ENCODE peak calls at places on chromosome 11, in seven cellular contexts. H is NCI-H146; Y is HuH-7; Z is HT1080; T is H9; S is GM18507; X is stimulated activated naive CD4-positive, alpha-beta T cell treated with Interleukin-2 at 50 U/mL for 16 hours. O is an unnamed sample.

GRCh38 chr11:104892723-104893511 is 5.3 kb downstream of the CASP12 start:
- DNase-seq in X (no peak), T (no peak), H (no peak), S (no peak), Z (peak; percentile 14), Y (no peak), O (no peak)

GRCh38 chr11:30775123-30775522 is 189.0 kb upstream of the MPPED2 start:
- DNase-seq in H (no peak), T (no peak), X (no peak), Z (no peak), S (no peak), Y (no peak), O (no peak)

GRCh38 chr11:45919806-45920530 is 2.3 kb upstream of the PEX16 start:
- DNase-seq in S (no peak), Y (no peak), Z (no peak), H (no peak), T (no peak), X (no peak), O (no peak)

GRCh38 chr11:109096266-109096665 is 325.7 kb upstream of the C11orf87 start:
- DNase-seq in X (no peak), T (no peak), H (no peak), Y (no peak), Z (no peak), S (no peak), O (no peak)

GRCh38 chr11:62889484-62890437 is 9.1 kb downstream of the SLC3A2 start:
- DNase-seq in T (no peak), Z (no peak), S (no peak), Y (peak; percentile 79), X (no peak), H (no peak), O (peak; percentile 30)

GRCh38 chr11:131749100-131749499 is 378.7 kb downstream of the NTM start:
- DNase-seq in Y (no peak), X (no peak), Z (peak; percentile 98), H (no peak), S (no peak), T (no peak), O (no peak)

GRCh38 chr11:679271-680207 is 15.5 kb downstream of the DEAF1 start:
- DNase-seq in Z (no peak), X (no peak), H (no peak), Y (no peak), S (no peak), T (no peak), O (no peak)

GRCh38 chr11:124481365-124482323 is 36.1 kb upstream of the OR8B8 start:
- DNase-seq in X (no peak), H (no peak), Z (peak; percentile 60), Y (no peak), T (peak; percentile 69), S (no peak), O (peak; percentile 7)

O was measured in activated CD8-positive, alpha-beta T cell treated with anti-CD3 and anti-CD28 coated beads for 36 hours.